ENCODE peak calls at places on chromosomes 13 and 19, in eight cellular contexts. One of them, this sample, is unnamed. For H3K9me3, the result is how much of the 10 kb centered on the place peaks cover.

GRCh38 chr19:46761418-46761831 is 15.2 kb upstream of the STRN4 start:
- DNase-seq in colonic mucosa: no peak
- DNase-seq in fibroblast of lung: peak
- DNase-seq in mesenchymal stem cell: no peak
- DNase-seq in body of pancreas: no peak
- DNase-seq in right lobe of liver: no peak
- DNase-seq in cardiac muscle cell: no peak
- DNase-seq in heart left ventricle: no peak
- DNase-seq in this sample: no peak

GRCh38 chr13:90594694-90595093 is 752.8 kb upstream of the MIR17HG start:
- DNase-seq in colonic mucosa: no peak
- DNase-seq in fibroblast of lung: peak
- DNase-seq in mesenchymal stem cell: peak
- DNase-seq in body of pancreas: no peak
- DNase-seq in right lobe of liver: no peak
- DNase-seq in cardiac muscle cell: no peak
- DNase-seq in heart left ventricle: no peak
- DNase-seq in this sample: no peak

GRCh38 chr13:45522571-45522970 is 57.8 kb downstream of the COG3 start:
- DNase-seq in colonic mucosa: no peak
- DNase-seq in fibroblast of lung: no peak
- DNase-seq in mesenchymal stem cell: no peak
- DNase-seq in body of pancreas: no peak
- DNase-seq in right lobe of liver: no peak
- DNase-seq in cardiac muscle cell: no peak
- DNase-seq in heart left ventricle: no peak
- DNase-seq in this sample: no peak

GRCh38 chr13:25971499-25972145 is 80.2 kb downstream of the SHISA2 start:
- DNase-seq in colonic mucosa: no peak
- DNase-seq in fibroblast of lung: no peak
- DNase-seq in mesenchymal stem cell: no peak
- DNase-seq in body of pancreas: no peak
- DNase-seq in right lobe of liver: no peak
- DNase-seq in cardiac muscle cell: no peak
- DNase-seq in heart left ventricle: no peak
- DNase-seq in this sample: no peak

GRCh38 chr13:112106467-112107141 is 39.7 kb downstream of the SOX1 start:
- DNase-seq in colonic mucosa: no peak
- DNase-seq in fibroblast of lung: no peak
- DNase-seq in mesenchymal stem cell: no peak
- DNase-seq in body of pancreas: no peak
- DNase-seq in right lobe of liver: no peak
- DNase-seq in cardiac muscle cell: no peak
- DNase-seq in heart left ventricle: no peak
- DNase-seq in this sample: no peak

GRCh38 chr13:37241786-37242185 is 136.3 kb upstream of the CSNK1A1L start:
- DNase-seq in colonic mucosa: no peak
- DNase-seq in fibroblast of lung: no peak
- DNase-seq in mesenchymal stem cell: peak
- DNase-seq in body of pancreas: no peak
- DNase-seq in right lobe of liver: no peak
- DNase-seq in cardiac muscle cell: no peak
- DNase-seq in heart left ventricle: no peak
- DNase-seq in this sample: no peak

GRCh38 chr13:87669379-87669978 is 1.7 kb upstream of the SLITRK5 start:
- DNase-seq in colonic mucosa: no peak
- DNase-seq in fibroblast of lung: peak
- DNase-seq in mesenchymal stem cell: peak
- DNase-seq in body of pancreas: no peak
- DNase-seq in right lobe of liver: no peak
- DNase-seq in cardiac muscle cell: peak
- DNase-seq in heart left ventricle: no peak
- DNase-seq in this sample: no peak

GRCh38 chr19:22945560-22945959 is 57.4 kb downstream of the ZNF728 start:
- DNase-seq in colonic mucosa: no peak
- DNase-seq in fibroblast of lung: peak
- DNase-seq in mesenchymal stem cell: peak
- DNase-seq in body of pancreas: no peak
- DNase-seq in right lobe of liver: no peak
- DNase-seq in cardiac muscle cell: peak
- DNase-seq in heart left ventricle: no peak
- DNase-seq in this sample: no peak

GRCh38 chr13:27401210-27401609 is 23.2 kb upstream of the GTF3A start:
- DNase-seq in colonic mucosa: peak
- DNase-seq in fibroblast of lung: no peak
- DNase-seq in mesenchymal stem cell: no peak
- DNase-seq in body of pancreas: no peak
- DNase-seq in right lobe of liver: no peak
- DNase-seq in cardiac muscle cell: no peak
- DNase-seq in heart left ventricle: peak
- DNase-seq in this sample: no peak

GRCh38 chr13:20960663-20961309 is 58.2 kb upstream of the XPO4 start:
- DNase-seq in colonic mucosa: peak
- DNase-seq in fibroblast of lung: no peak
- DNase-seq in mesenchymal stem cell: no peak
- DNase-seq in body of pancreas: no peak
- DNase-seq in right lobe of liver: peak
- DNase-seq in cardiac muscle cell: no peak
- DNase-seq in heart left ventricle: no peak
- DNase-seq in this sample: no peak

GRCh38 chr19:54694648-54695047 is 29.6 kb upstream of the KIR3DL3 start:
- DNase-seq in colonic mucosa: no peak
- DNase-seq in fibroblast of lung: no peak
- DNase-seq in mesenchymal stem cell: no peak
- DNase-seq in body of pancreas: no peak
- DNase-seq in right lobe of liver: no peak
- DNase-seq in cardiac muscle cell: no peak
- DNase-seq in heart left ventricle: no peak
- DNase-seq in this sample: no peak

GRCh38 chr13:43787518-43787891 is 733 bp upstream of the ENOX1 start:
- DNase-seq in colonic mucosa: no peak
- DNase-seq in fibroblast of lung: no peak
- DNase-seq in mesenchymal stem cell: peak
- DNase-seq in body of pancreas: no peak
- DNase-seq in right lobe of liver: no peak
- DNase-seq in cardiac muscle cell: no peak
- DNase-seq in heart left ventricle: no peak
- DNase-seq in this sample: no peak

GRCh38 chr13:51380269-51380668 is 40.8 kb downstream of the SERPINE3 start:
- DNase-seq in colonic mucosa: no peak
- DNase-seq in fibroblast of lung: peak
- DNase-seq in mesenchymal stem cell: no peak
- DNase-seq in body of pancreas: peak
- DNase-seq in right lobe of liver: no peak
- DNase-seq in cardiac muscle cell: no peak
- DNase-seq in heart left ventricle: no peak
- DNase-seq in this sample: no peak

GRCh38 chr19:13036366-13036976 is 41.2 kb downstream of the NFIX start:
- DNase-seq in colonic mucosa: peak
- DNase-seq in fibroblast of lung: no peak
- DNase-seq in mesenchymal stem cell: no peak
- DNase-seq in body of pancreas: peak
- DNase-seq in right lobe of liver: peak
- DNase-seq in cardiac muscle cell: no peak
- DNase-seq in heart left ventricle: no peak
- DNase-seq in this sample: peak

GRCh38 chr13:113907637-113908617 is 44.1 kb upstream of the GAS6 start:
- DNase-seq in colonic mucosa: peak
- DNase-seq in fibroblast of lung: peak
- DNase-seq in mesenchymal stem cell: peak
- DNase-seq in body of pancreas: peak
- DNase-seq in right lobe of liver: no peak
- DNase-seq in cardiac muscle cell: peak
- DNase-seq in heart left ventricle: no peak
- DNase-seq in this sample: peak

GRCh38 chr19:2523630-2524311 is 47.8 kb downstream of the GADD45B start:
- DNase-seq in colonic mucosa: no peak
- DNase-seq in fibroblast of lung: no peak
- DNase-seq in mesenchymal stem cell: peak
- DNase-seq in body of pancreas: no peak
- DNase-seq in right lobe of liver: no peak
- DNase-seq in cardiac muscle cell: no peak
- DNase-seq in heart left ventricle: no peak
- DNase-seq in this sample: no peak

GRCh38 chr19:18802354-18802753 is 11.2 kb upstream of the COMP start:
- DNase-seq in colonic mucosa: no peak
- DNase-seq in fibroblast of lung: no peak
- DNase-seq in mesenchymal stem cell: no peak
- DNase-seq in body of pancreas: no peak
- DNase-seq in right lobe of liver: no peak
- DNase-seq in cardiac muscle cell: no peak
- DNase-seq in heart left ventricle: no peak
- DNase-seq in this sample: no peak

GRCh38 chr13:110819203-110820014 is 95.5 kb downstream of the ANKRD10 start:
- DNase-seq in colonic mucosa: peak
- DNase-seq in fibroblast of lung: peak
- DNase-seq in mesenchymal stem cell: peak
- DNase-seq in body of pancreas: peak
- DNase-seq in right lobe of liver: peak
- DNase-seq in cardiac muscle cell: peak
- DNase-seq in heart left ventricle: peak
- DNase-seq in this sample: peak

GRCh38 chr13:49821216-49821820 is 28.8 kb upstream of the KPNA3 start:
- DNase-seq in colonic mucosa: no peak
- DNase-seq in fibroblast of lung: no peak
- DNase-seq in mesenchymal stem cell: no peak
- DNase-seq in body of pancreas: no peak
- DNase-seq in right lobe of liver: no peak
- DNase-seq in cardiac muscle cell: no peak
- DNase-seq in heart left ventricle: no peak
- DNase-seq in this sample: no peak

GRCh38 chr13:77222000-77222690 is 104.7 kb downstream of the MYCBP2 start:
- DNase-seq in colonic mucosa: no peak
- DNase-seq in fibroblast of lung: no peak
- DNase-seq in mesenchymal stem cell: no peak
- DNase-seq in body of pancreas: no peak
- DNase-seq in right lobe of liver: no peak
- DNase-seq in cardiac muscle cell: no peak
- DNase-seq in heart left ventricle: no peak
- DNase-seq in this sample: no peak

DNA sequence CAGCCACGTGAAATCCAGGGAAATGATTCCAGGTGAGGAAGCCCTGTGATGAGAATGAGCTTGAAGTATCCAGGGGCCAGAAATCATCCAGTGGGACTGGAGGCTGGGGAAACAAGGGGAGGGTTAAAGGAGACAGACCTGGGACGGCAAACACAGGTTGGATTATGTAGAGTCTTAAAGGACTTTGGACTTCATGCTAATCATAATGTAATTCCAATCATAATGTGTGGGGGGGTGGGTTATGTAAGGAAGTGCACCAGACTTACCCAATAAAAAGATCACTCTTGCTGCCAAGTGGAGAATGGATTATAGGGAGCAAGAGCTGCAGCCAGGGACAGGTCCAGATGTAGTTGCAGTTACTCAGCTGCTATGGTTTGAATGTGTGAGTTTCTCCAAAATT is 16.1 kb upstream of the CYSLTR2 start:
- DNase-seq in colonic mucosa: no peak
- DNase-seq in fibroblast of lung: no peak
- DNase-seq in mesenchymal stem cell: no peak
- DNase-seq in body of pancreas: no peak
- DNase-seq in right lobe of liver: no peak
- DNase-seq in cardiac muscle cell: no peak
- DNase-seq in heart left ventricle: no peak
- DNase-seq in this sample: no peak
- H3K9me3 ChIP-seq in colonic mucosa: under half
- H3K9me3 ChIP-seq in fibroblast of lung: under half
- H3K9me3 ChIP-seq in mesenchymal stem cell: under half
- H3K9me3 ChIP-seq in body of pancreas: under half
- H3K9me3 ChIP-seq in right lobe of liver: under half
- H3K9me3 ChIP-seq in cardiac muscle cell: under half
- H3K9me3 ChIP-seq in heart left ventricle: under half
- H3K9me3 ChIP-seq in this sample: under half

DNA sequence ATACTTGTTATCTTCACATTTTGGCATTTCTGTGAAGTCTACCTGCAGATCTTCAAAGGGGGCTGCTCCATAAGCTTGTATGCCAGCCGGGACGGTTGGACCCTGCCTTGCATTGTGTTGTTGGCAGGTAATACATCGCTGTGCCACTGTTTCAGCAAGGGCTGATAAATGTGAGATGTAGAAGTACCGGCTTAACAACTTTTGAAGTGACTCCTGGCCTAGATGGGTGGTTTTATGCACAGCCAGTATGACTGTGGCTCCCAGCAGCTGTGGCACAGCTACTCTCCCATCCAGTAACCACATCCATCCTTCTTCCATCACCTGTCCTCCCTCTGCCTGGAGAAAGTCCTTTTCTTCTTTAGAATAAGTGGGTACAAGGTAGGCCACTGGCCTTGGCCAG is 19.7 kb downstream of the ZNF700 start:
- DNase-seq in colonic mucosa: no peak
- DNase-seq in fibroblast of lung: no peak
- DNase-seq in mesenchymal stem cell: no peak
- DNase-seq in body of pancreas: no peak
- DNase-seq in right lobe of liver: no peak
- DNase-seq in cardiac muscle cell: no peak
- DNase-seq in heart left ventricle: no peak
- DNase-seq in this sample: no peak
- H3K9me3 ChIP-seq in colonic mucosa: under half
- H3K9me3 ChIP-seq in fibroblast of lung: under half
- H3K9me3 ChIP-seq in mesenchymal stem cell: half or more
- H3K9me3 ChIP-seq in body of pancreas: half or more
- H3K9me3 ChIP-seq in right lobe of liver: under half
- H3K9me3 ChIP-seq in cardiac muscle cell: under half
- H3K9me3 ChIP-seq in heart left ventricle: half or more
- H3K9me3 ChIP-seq in this sample: half or more

DNA sequence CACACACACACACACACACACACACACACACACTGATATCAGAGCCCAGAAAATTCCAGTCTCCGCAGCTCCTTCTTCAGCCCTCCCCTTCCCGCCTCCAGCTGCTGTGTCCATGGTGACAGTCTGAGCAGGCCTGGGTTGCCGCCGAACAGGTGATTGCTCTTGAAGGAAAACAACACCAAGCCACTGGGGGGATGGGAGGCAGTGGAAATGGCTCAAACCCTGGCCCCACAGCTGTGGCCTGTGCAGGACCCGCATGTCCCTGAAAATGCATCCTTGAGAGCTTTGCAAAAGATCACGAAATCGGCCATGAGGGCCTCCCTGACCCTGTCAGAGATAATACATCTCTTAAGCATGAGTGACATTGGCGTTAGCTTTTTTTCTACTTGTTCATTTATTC is 117.9 kb upstream of the PEG3 start:
- DNase-seq in colonic mucosa: no peak
- DNase-seq in fibroblast of lung: no peak
- DNase-seq in mesenchymal stem cell: no peak
- DNase-seq in body of pancreas: no peak
- DNase-seq in right lobe of liver: no peak
- DNase-seq in cardiac muscle cell: no peak
- DNase-seq in heart left ventricle: no peak
- DNase-seq in this sample: no peak
- H3K9me3 ChIP-seq in colonic mucosa: under half
- H3K9me3 ChIP-seq in fibroblast of lung: under half
- H3K9me3 ChIP-seq in mesenchymal stem cell: under half
- H3K9me3 ChIP-seq in body of pancreas: under half
- H3K9me3 ChIP-seq in right lobe of liver: under half
- H3K9me3 ChIP-seq in cardiac muscle cell: under half
- H3K9me3 ChIP-seq in heart left ventricle: under half
- H3K9me3 ChIP-seq in this sample: under half

DNA sequence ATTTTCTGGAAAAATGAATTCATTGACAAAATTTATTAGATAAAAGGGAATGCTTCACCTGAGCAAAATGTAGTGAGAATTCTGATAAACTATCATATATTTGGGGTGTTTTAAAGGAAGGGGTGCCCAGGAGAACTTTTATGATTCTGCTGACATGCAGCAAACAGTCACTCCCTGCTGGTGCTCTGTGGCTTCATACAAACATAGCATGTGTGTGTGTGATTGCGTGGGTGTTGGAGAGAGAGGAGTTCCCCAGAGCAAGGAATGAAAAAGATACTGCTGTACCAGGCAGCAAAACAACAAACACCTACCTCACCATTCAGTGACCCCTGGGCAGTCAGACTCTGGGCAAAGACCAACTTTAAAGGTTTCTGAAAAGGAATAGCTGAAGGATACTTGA is 546.7 kb downstream of the RFC3 start:
- DNase-seq in colonic mucosa: no peak
- DNase-seq in fibroblast of lung: no peak
- DNase-seq in mesenchymal stem cell: no peak
- DNase-seq in body of pancreas: no peak
- DNase-seq in right lobe of liver: no peak
- DNase-seq in cardiac muscle cell: no peak
- DNase-seq in heart left ventricle: no peak
- DNase-seq in this sample: no peak
- H3K9me3 ChIP-seq in colonic mucosa: under half
- H3K9me3 ChIP-seq in fibroblast of lung: under half
- H3K9me3 ChIP-seq in mesenchymal stem cell: under half
- H3K9me3 ChIP-seq in body of pancreas: under half
- H3K9me3 ChIP-seq in right lobe of liver: under half
- H3K9me3 ChIP-seq in cardiac muscle cell: under half
- H3K9me3 ChIP-seq in heart left ventricle: under half
- H3K9me3 ChIP-seq in this sample: under half